ENCODE peak calls at places on chromosomes 6 and 20, in four cellular contexts. F is Peyer's patch, K is IMR-90, C is foreskin keratinocyte. N is an unnamed sample.
A peak's percentile ranks its signal among the peaks of the same experiment; 100 is the strongest.

GRCh38 chr6:79413562-79414002 is 123.6 kb downstream of the LCA5 start:
- DNase-seq in F (no peak), C (peak; percentile 54), K (peak; percentile 23), N (no peak)

GRCh38 chr20:59006167-59006863 is 739 bp downstream of the CTSZ start:
- DNase-seq in C (no peak), F (no peak), K (no peak), N (no peak)

GRCh38 chr6:158654960-158655485 is 5.2 kb downstream of the SYTL3 start:
- DNase-seq in F (peak; percentile 18), C (no peak), K (peak; percentile 79), N (no peak)

GRCh38 chr6:22568854-22569253 is 512 bp upstream of the HDGFL1 start:
- DNase-seq in K (no peak), F (no peak), C (no peak), N (no peak)

GRCh38 chr6:15758631-15759215 is 95.9 kb upstream of the DTNBP1 start:
- DNase-seq in K (no peak), C (no peak), F (no peak), N (no peak)

GRCh38 chr6:141131616-141132015 is 1001.1 kb upstream of the GJE1 start:
- DNase-seq in K (no peak), F (no peak), C (no peak), N (no peak)

GRCh38 chr6:84764332-84765049 is at the start of gene TBX18:
- DNase-seq in F (peak; percentile 29), K (peak; percentile 88), C (peak; percentile 34), N (peak; percentile 92)

GRCh38 chr6:98581725-98582124 is 252.6 kb upstream of the POU3F2 start:
- DNase-seq in K (no peak), F (no peak), C (no peak), N (no peak)

GRCh38 chr6:137216875-137217553 is 2.2 kb downstream of the IFNGR1 start:
- DNase-seq in C (peak; percentile 93), F (no peak), K (no peak), N (no peak)

GRCh38 chr6:161835426-161836029 is 561.7 kb upstream of the AGPAT4 start:
- DNase-seq in C (no peak), K (no peak), F (no peak), N (no peak)

GRCh38 chr6:157563611-157564284 is 182.8 kb downstream of the ZDHHC14 start:
- DNase-seq in F (no peak), K (no peak), C (no peak), N (no peak)

GRCh38 chr6:129875610-129876515 is 14.7 kb upstream of the TMEM244 start:
- DNase-seq in F (no peak), C (no peak), K (peak; percentile 44), N (no peak)

GRCh38 chr6:121055572-121056163 is 278.6 kb downstream of the TBC1D32 start:
- DNase-seq in C (peak; percentile 10), K (peak; percentile 52), F (no peak), N (no peak)

GRCh38 chr20:9889270-9889981 is 50.5 kb upstream of the PAK5 start:
- DNase-seq in C (no peak), F (no peak), K (no peak), N (no peak)

GRCh38 chr6:23307516-23307915 is 738.1 kb downstream of the HDGFL1 start:
- DNase-seq in K (no peak), C (no peak), F (no peak), N (no peak)

GRCh38 chr6:21190701-21191588 is 402.6 kb upstream of the SOX4 start:
- DNase-seq in F (no peak), C (no peak), K (no peak), N (no peak)

GRCh38 chr6:28648035-28648877 is 122.6 kb downstream of the GPX5 start:
- DNase-seq in F (no peak), K (peak; percentile 74), C (peak; percentile 60), N (no peak)

GRCh38 chr6:137717074-137718073 is 149.7 kb upstream of the TNFAIP3 start:
- DNase-seq in K (no peak), C (peak; percentile 91), F (peak; percentile 29), N (no peak)

GRCh38 chr6:168713839-168714238 is 272.9 kb downstream of the SMOC2 start:
- DNase-seq in F (no peak), C (no peak), K (no peak), N (no peak)

GRCh38 chr6:19851273-19852089 is 14.3 kb downstream of the ID4 start:
- DNase-seq in F (no peak), K (peak; percentile 84), C (no peak), N (no peak)

GRCh38 chr20:31695849-31696804 is 26.5 kb downstream of the BCL2L1 start:
- DNase-seq in K (peak; percentile 57), F (no peak), C (no peak), N (no peak)

GRCh38 chr20:52461602-52462001 is 270.0 kb upstream of the ZFP64 start:
- DNase-seq in F (no peak), K (no peak), C (no peak), N (no peak)

DNA sequence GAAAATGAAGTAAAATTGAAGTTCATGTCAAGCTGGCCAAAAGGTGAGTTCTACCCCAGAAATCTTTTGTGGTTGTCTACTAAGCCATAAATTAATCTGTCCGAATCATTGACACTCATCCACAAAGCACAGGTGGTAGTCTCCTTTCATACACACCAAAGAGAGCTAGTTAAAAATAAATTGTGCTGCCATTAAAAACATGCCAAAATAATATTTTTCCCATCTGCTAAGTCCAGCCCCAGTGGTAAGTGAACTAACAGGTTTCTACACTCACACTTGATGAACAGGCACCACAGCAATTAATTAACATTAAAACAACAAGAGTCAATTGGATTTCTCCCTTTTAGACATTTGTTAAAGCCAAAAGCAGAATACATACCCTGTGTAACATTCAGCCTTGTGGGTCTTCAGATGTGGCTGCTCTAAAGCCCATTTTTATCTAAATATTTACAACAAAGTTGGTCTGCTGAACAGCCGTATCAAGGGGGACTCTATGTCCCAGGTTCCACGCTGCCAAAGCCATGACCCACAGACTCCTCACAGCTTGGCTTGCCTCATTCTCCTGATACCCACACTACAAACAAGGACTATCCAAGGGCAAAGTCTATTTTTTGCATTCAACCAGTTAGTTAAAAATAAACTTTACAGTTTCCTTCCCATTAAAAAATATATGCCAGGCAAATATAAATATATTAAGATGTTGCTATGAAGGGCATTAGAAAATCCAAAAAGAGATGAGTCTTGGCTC is 490.4 kb downstream of the BMP2 start:
- DNase-seq in K (no peak), F (no peak), C (no peak), N (peak; percentile 37)
- H3K27ac ChIP-seq in K (no peak overlapping the region), F (no peak overlapping the region), C (no peak overlapping the region), N (peak overlapping the region; percentile 84)

GRCh38 chr6:35668096-35668495 is 20.6 kb downstream of the FKBP5 start:
- DNase-seq in F (no peak), K (no peak), C (no peak), N (no peak)

GRCh38 chr6:35663447-35664235 is 25.1 kb downstream of the FKBP5 start:
- DNase-seq in C (no peak), F (no peak), K (peak; percentile 84), N (no peak)

GRCh38 chr6:35664945-35665344 is 23.8 kb downstream of the FKBP5 start:
- DNase-seq in F (no peak), C (no peak), K (peak; percentile 27), N (no peak)

GRCh38 chr6:35663001-35663400 is 25.7 kb downstream of the FKBP5 start:
- DNase-seq in C (no peak), K (peak; percentile 19), F (no peak), N (no peak)

GRCh38 chr6:35665573-35665972 is 23.1 kb downstream of the FKBP5 start:
- DNase-seq in K (no peak), F (no peak), C (no peak), N (no peak)
- H3K4me1 ChIP-seq in K (peaks cover 17% of the 10 kb centered on the region), F (no peaks in the 10 kb centered on the region), C (peaks cover 59% of the 10 kb centered on the region), N (peaks cover 84% of the 10 kb centered on the region)

GRCh38 chr6:111832833-111833418 is 40.3 kb downstream of the FYN start:
- DNase-seq in K (no peak), F (no peak), C (no peak), N (no peak)
- H3K27ac ChIP-seq in K (no peak overlapping the region), F (no peak overlapping the region), C (no peak overlapping the region), N (peak overlapping the region; percentile 29)

DNA sequence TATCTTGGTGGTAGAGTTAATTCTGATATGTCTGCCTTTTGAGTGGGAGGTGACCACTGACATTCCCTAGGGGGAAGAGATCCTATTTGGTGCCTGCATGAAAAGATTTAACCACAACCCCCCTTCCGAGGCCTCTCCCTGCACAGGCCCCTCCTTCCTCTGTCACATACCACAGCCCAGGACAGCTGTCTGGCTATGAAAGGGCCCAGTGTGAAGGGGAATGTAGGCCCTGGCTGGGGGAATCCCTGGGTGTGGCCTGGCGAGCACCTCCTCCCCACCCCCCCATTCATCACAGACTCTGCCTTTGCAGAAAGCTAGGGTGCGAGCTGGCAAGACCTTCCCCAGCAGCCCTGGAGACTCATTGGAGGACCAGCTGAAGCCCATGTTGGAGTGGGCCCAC is 27.4 kb upstream of the MAPRE1 start:
- DNase-seq in C (no peak), K (peak; percentile 23), F (peak; percentile 25), N (no peak)
- H3K4me1 ChIP-seq in C (peaks cover 10% of the 10 kb centered on the region), K (peaks cover 6% of the 10 kb centered on the region), F (no peaks in the 10 kb centered on the region), N (peaks cover 17% of the 10 kb centered on the region)

GRCh38 chr20:8360035-8360434 is 228.0 kb downstream of the PLCB1 start:
- DNase-seq in K (no peak), C (no peak), F (no peak), N (no peak)
- H3K27ac ChIP-seq in K (no peak overlapping the region), C (no peak overlapping the region), F (no peak overlapping the region), N (no peak overlapping the region)